ENCODE peak calls at places on chromosomes 6 and 20, in nine cellular contexts. N is activated B cell treated with CpG ODN at 0.5 μM for 24 hours; H is activated CD8-positive, alpha-beta T cell treated with anti-CD3 and anti-CD28 coated beads for 36 hours; M is heart left ventricle; E is choroid plexus epithelial cell; O is glutamatergic neuron; V is GM10248; F is thyroid gland; G is cardiac fibroblast. P is an unnamed sample.

GRCh38 chr6:22925920-22926587 is 356.7 kb downstream of the HDGFL1 start:
- DNase-seq in N (no peak), H (no peak), M (no peak), E (no peak), O (no peak), V (no peak), F (no peak), G (no peak), P (no peak)

GRCh38 chr6:31729979-31730630 is 1.0 kb upstream of the DDAH2 start:
- DNase-seq in N (peak; percentile 78), H (peak; percentile 81), M (peak; percentile 95), E (peak; percentile 88), O (peak; percentile 95), V (peak; percentile 83), F (peak; percentile 84), G (peak; percentile 95), P (peak; percentile 96)

GRCh38 chr20:61127311-61128044 is 124.6 kb upstream of the CDH4 start:
- DNase-seq in N (no peak), H (no peak), M (no peak), E (peak; percentile 7), O (no peak), V (no peak), F (no peak), G (no peak), P (no peak)

GRCh38 chr6:163180874-163181541 is 233.5 kb upstream of the QKI start:
- DNase-seq in N (no peak), H (peak; percentile 35), M (peak; percentile 87), E (peak; percentile 88), O (peak; percentile 74), V (peak; percentile 25), F (peak; percentile 51), G (peak; percentile 73), P (peak; percentile 53)

GRCh38 chr6:130969807-130970491 is 93.1 kb downstream of the EPB41L2 start:
- DNase-seq in N (no peak), H (no peak), M (peak; percentile 66), E (peak; percentile 72), O (no peak), V (no peak), F (peak; percentile 18), G (peak; percentile 88), P (no peak)

GRCh38 chr6:97150932-97151331 is 132.1 kb downstream of the MMS22L start:
- DNase-seq in N (no peak), H (no peak), M (no peak), E (no peak), O (no peak), V (no peak), F (no peak), G (no peak), P (no peak)

GRCh38 chr20:38843346-38843745 is 37.8 kb downstream of the PPP1R16B start:
- DNase-seq in N (no peak), H (peak; percentile 74), M (no peak), E (no peak), O (no peak), V (no peak), F (no peak), G (no peak), P (no peak)

GRCh38 chr6:18384621-18385020 is 2.5 kb upstream of the RNF144B start:
- DNase-seq in N (no peak), H (no peak), M (peak; percentile 37), E (no peak), O (no peak), V (no peak), F (no peak), G (no peak), P (no peak)

GRCh38 chr6:102327697-102328227 is 934.3 kb downstream of the GRIK2 start:
- DNase-seq in N (no peak), H (no peak), M (no peak), E (no peak), O (no peak), V (no peak), F (no peak), G (no peak), P (no peak)

GRCh38 chr20:56698749-56699148 is 69.6 kb downstream of the TFAP2C start:
- DNase-seq in N (no peak), H (no peak), M (no peak), E (no peak), O (no peak), V (no peak), F (no peak), G (no peak), P (no peak)

GRCh38 chr6:99241905-99242534 is 107.5 kb downstream of the FAXC start:
- DNase-seq in N (no peak), H (peak; percentile 11), M (no peak), E (peak; percentile 67), O (peak; percentile 36), V (peak; percentile 22), F (peak; percentile 55), G (peak; percentile 14), P (peak; percentile 23)

GRCh38 chr6:45965787-45966186 is 49.9 kb downstream of the CLIC5 start:
- DNase-seq in N (no peak), H (no peak), M (no peak), E (peak; percentile 72), O (no peak), V (no peak), F (no peak), G (peak; percentile 52), P (no peak)

GRCh38 chr6:41159415-41160082 is 3.4 kb downstream of the TREM2 start:
- DNase-seq in N (no peak), H (no peak), M (no peak), E (no peak), O (no peak), V (no peak), F (no peak), G (peak; percentile 38), P (no peak)

GRCh38 chr20:51275181-51275580 is 252.3 kb upstream of the KCNG1 start:
- DNase-seq in N (no peak), H (no peak), M (no peak), E (no peak), O (no peak), V (no peak), F (no peak), G (no peak), P (no peak)

GRCh38 chr20:11717562-11717961 is 200.1 kb upstream of the BTBD3 start:
- DNase-seq in N (no peak), H (no peak), M (no peak), E (no peak), O (no peak), V (no peak), F (no peak), G (no peak), P (no peak)

GRCh38 chr20:11718474-11719094 is 199.1 kb upstream of the BTBD3 start:
- DNase-seq in N (no peak), H (no peak), M (no peak), E (no peak), O (no peak), V (no peak), F (no peak), G (no peak), P (no peak)

GRCh38 chr20:11719153-11719552 is 198.5 kb upstream of the BTBD3 start:
- DNase-seq in N (no peak), H (no peak), M (no peak), E (no peak), O (no peak), V (no peak), F (no peak), G (no peak), P (no peak)

GRCh38 chr20:11716945-11717248 is 200.8 kb upstream of the BTBD3 start:
- DNase-seq in N (no peak), H (no peak), M (no peak), E (no peak), O (no peak), V (no peak), F (no peak), G (no peak), P (no peak)

GRCh38 chr20:11716239-11716944 is 201.3 kb upstream of the BTBD3 start:
- DNase-seq in N (no peak), H (no peak), M (no peak), E (peak; percentile 97), O (peak; percentile 27), V (no peak), F (no peak), G (peak; percentile 31), P (peak; percentile 10)
- TF ChIP-seq CTCF in N (no peak), H (no peak), M (no peak), E (peak; percentile 91), O (peak; percentile 58), V (no peak), F (no peak), G (peak; percentile 53), P (peak; percentile 50)

DNA sequence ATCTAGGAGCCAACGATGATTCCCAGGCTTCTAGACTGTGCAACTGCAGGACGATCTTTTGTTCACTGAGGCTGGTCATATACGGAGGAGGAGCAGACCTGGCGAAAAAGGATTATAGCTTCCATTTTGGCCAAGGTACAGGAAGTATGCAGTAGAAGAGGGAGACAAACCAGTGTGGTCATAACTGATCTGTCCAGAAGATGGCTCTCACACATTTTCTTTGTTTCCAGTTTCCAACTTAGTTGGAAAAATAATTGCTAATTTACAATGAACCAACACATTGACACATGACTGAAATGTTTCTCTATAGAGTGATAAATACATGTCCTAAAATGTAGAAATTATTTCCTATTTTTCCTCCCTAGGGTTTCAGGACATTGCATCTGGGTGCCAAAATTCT is 364.1 kb upstream of the BTBD3 start:
- DNase-seq in N (no peak), H (no peak), M (no peak), E (peak; percentile 51), O (no peak), V (no peak), F (no peak), G (peak; percentile 29), P (no peak)
- TF ChIP-seq CTCF in N (no peak), H (no peak), M (peak; percentile 21), E (peak; percentile 63), O (peak; percentile 40), V (peak; percentile 12), F (no peak), G (peak; percentile 47), P (peak; percentile 38)

DNA sequence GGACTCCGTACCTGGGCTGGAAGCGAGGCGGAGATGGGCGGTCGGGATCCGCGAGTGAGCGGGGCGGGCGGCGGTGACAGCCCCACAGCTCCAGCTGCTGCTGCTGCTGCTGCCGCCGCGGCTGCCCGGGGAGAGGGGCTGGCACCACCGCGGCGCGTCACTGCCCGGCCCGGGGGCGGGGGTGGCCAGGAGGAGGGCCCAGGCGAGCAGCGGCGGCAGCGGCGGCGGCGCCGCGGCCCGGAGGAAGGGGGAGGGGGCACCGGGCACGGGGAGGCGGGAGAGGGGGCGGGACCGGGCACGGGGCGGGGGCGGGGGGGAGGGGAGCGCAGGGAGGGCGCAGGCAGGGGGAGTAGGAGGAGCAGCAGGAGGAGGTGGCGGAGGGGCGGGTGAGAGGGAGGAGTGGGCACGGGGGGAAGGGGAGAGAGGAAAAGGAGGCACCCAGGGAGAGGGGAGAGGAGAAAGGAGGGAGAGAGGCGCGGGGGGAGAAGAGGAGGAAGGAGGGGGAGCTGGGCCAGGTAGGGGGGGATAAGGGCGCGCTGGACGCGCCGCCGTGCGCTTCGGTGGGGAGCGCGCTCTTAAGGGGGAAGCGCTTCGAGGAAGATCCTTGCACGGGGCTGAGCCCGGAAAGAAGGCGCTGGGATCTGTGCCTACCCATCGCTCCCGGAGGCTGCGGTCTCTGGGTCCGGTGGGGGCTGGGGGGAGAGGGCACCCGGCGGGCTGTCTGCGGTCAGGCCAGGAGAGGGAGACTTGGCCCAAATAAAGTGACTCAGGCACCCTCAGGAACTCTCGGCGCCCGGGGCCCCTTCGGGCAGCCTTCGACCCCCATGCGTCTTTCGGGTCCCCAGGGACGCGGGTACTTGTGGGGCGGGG is 101.5 kb downstream of the NOL4L start:
- DNase-seq in N (peak; percentile 42), H (peak; percentile 68), M (peak; percentile 51), E (peak; percentile 72), O (peak; percentile 92), V (no peak), F (peak; percentile 82), G (peak; percentile 76), P (peak; percentile 86)
- TF ChIP-seq CTCF in N (no peak), H (no peak), M (no peak), E (no peak), O (no peak), V (no peak), F (peak; percentile 2), G (no peak), P (no peak)

GRCh38 chr6:149563928-149564325 is 2.2 kb upstream of the GINM1 start:
- DNase-seq in N (no peak), H (no peak), M (no peak), E (no peak), O (no peak), V (no peak), F (no peak), G (no peak), P (no peak)
- TF ChIP-seq CTCF in N (no peak), H (no peak), M (no peak), E (no peak), O (no peak), V (no peak), F (no peak), G (no peak), P (no peak)